ENCODE peak calls at places on chromosomes 7 and 10, in eight cellular contexts. One of them, this sample, is unnamed.
A peak's percentile ranks its signal among the peaks of the same experiment; 100 is the strongest.

GRCh38 chr7:120792091-120792860 is 65.7 kb downstream of the TSPAN12 start:
- DNase-seq in left ventricle myocardium inferior: peak; percentile 74
- DNase-seq in upper lobe of left lung: peak; percentile 79
- DNase-seq in SK-N-SH: peak; percentile 73
- DNase-seq in lower lobe of right lung: peak; percentile 81
- DNase-seq in HL-60: no peak
- DNase-seq in tibial nerve: peak; percentile 70
- DNase-seq in A549: peak; percentile 60
- DNase-seq in this sample: peak; percentile 57

GRCh38 chr10:118850418-118851061 is 95.8 kb upstream of the CACUL1 start:
- DNase-seq in left ventricle myocardium inferior: peak; percentile 60
- DNase-seq in upper lobe of left lung: peak; percentile 71
- DNase-seq in SK-N-SH: peak; percentile 69
- DNase-seq in lower lobe of right lung: peak; percentile 86
- DNase-seq in HL-60: peak; percentile 32
- DNase-seq in tibial nerve: peak; percentile 65
- DNase-seq in A549: no peak
- DNase-seq in this sample: peak; percentile 60

GRCh38 chr7:41822259-41822658 is 119.4 kb upstream of the INHBA start:
- DNase-seq in left ventricle myocardium inferior: no peak
- DNase-seq in upper lobe of left lung: no peak
- DNase-seq in SK-N-SH: no peak
- DNase-seq in lower lobe of right lung: no peak
- DNase-seq in HL-60: no peak
- DNase-seq in tibial nerve: no peak
- DNase-seq in A549: no peak
- DNase-seq in this sample: no peak

GRCh38 chr10:21368022-21368582 is 157.4 kb downstream of the SKIDA1 start:
- DNase-seq in left ventricle myocardium inferior: no peak
- DNase-seq in upper lobe of left lung: no peak
- DNase-seq in SK-N-SH: no peak
- DNase-seq in lower lobe of right lung: no peak
- DNase-seq in HL-60: peak; percentile 23
- DNase-seq in tibial nerve: no peak
- DNase-seq in A549: no peak
- DNase-seq in this sample: no peak

GRCh38 chr10:93951905-93952304 is 41.8 kb upstream of the PLCE1 start:
- DNase-seq in left ventricle myocardium inferior: no peak
- DNase-seq in upper lobe of left lung: no peak
- DNase-seq in SK-N-SH: no peak
- DNase-seq in lower lobe of right lung: no peak
- DNase-seq in HL-60: no peak
- DNase-seq in tibial nerve: no peak
- DNase-seq in A549: no peak
- DNase-seq in this sample: no peak

GRCh38 chr10:87659571-87660483 is at the start of gene PAPSS2:
- DNase-seq in left ventricle myocardium inferior: peak; percentile 72
- DNase-seq in upper lobe of left lung: peak; percentile 78
- DNase-seq in SK-N-SH: peak; percentile 83
- DNase-seq in lower lobe of right lung: peak; percentile 80
- DNase-seq in HL-60: no peak
- DNase-seq in tibial nerve: peak; percentile 38
- DNase-seq in A549: peak; percentile 42
- DNase-seq in this sample: peak; percentile 66

GRCh38 chr7:154591544-154591943 is 411.4 kb downstream of the PAXIP1 start:
- DNase-seq in left ventricle myocardium inferior: no peak
- DNase-seq in upper lobe of left lung: no peak
- DNase-seq in SK-N-SH: peak; percentile 77
- DNase-seq in lower lobe of right lung: no peak
- DNase-seq in HL-60: no peak
- DNase-seq in tibial nerve: no peak
- DNase-seq in A549: no peak
- DNase-seq in this sample: no peak

GRCh38 chr7:21383833-21384220 is 44.1 kb upstream of the SP4 start:
- DNase-seq in left ventricle myocardium inferior: no peak
- DNase-seq in upper lobe of left lung: no peak
- DNase-seq in SK-N-SH: no peak
- DNase-seq in lower lobe of right lung: no peak
- DNase-seq in HL-60: no peak
- DNase-seq in tibial nerve: no peak
- DNase-seq in A549: no peak
- DNase-seq in this sample: no peak

GRCh38 chr10:17113889-17114288 is 15.7 kb downstream of the CUBN start:
- DNase-seq in left ventricle myocardium inferior: peak; percentile 19
- DNase-seq in upper lobe of left lung: no peak
- DNase-seq in SK-N-SH: no peak
- DNase-seq in lower lobe of right lung: no peak
- DNase-seq in HL-60: no peak
- DNase-seq in tibial nerve: peak; percentile 27
- DNase-seq in A549: no peak
- DNase-seq in this sample: no peak

GRCh38 chr10:11603741-11604140 is 7.7 kb downstream of the USP6NL start:
- DNase-seq in left ventricle myocardium inferior: no peak
- DNase-seq in upper lobe of left lung: no peak
- DNase-seq in SK-N-SH: no peak
- DNase-seq in lower lobe of right lung: no peak
- DNase-seq in HL-60: no peak
- DNase-seq in tibial nerve: no peak
- DNase-seq in A549: no peak
- DNase-seq in this sample: no peak

GRCh38 chr10:49666054-49666453 is 13.4 kb upstream of the C10orf53 start:
- DNase-seq in left ventricle myocardium inferior: no peak
- DNase-seq in upper lobe of left lung: no peak
- DNase-seq in SK-N-SH: no peak
- DNase-seq in lower lobe of right lung: no peak
- DNase-seq in HL-60: no peak
- DNase-seq in tibial nerve: no peak
- DNase-seq in A549: no peak
- DNase-seq in this sample: no peak

GRCh38 chr10:42479057-42479456 is 159.3 kb downstream of the ZNF33B start:
- DNase-seq in left ventricle myocardium inferior: no peak
- DNase-seq in upper lobe of left lung: no peak
- DNase-seq in SK-N-SH: no peak
- DNase-seq in lower lobe of right lung: no peak
- DNase-seq in HL-60: no peak
- DNase-seq in tibial nerve: no peak
- DNase-seq in A549: no peak
- DNase-seq in this sample: no peak

GRCh38 chr10:59091239-59091638 is 85.2 kb upstream of the PHYHIPL start:
- DNase-seq in left ventricle myocardium inferior: no peak
- DNase-seq in upper lobe of left lung: no peak
- DNase-seq in SK-N-SH: no peak
- DNase-seq in lower lobe of right lung: no peak
- DNase-seq in HL-60: no peak
- DNase-seq in tibial nerve: no peak
- DNase-seq in A549: no peak
- DNase-seq in this sample: no peak

GRCh38 chr10:31604141-31604540 is 285.1 kb downstream of the ZEB1 start:
- DNase-seq in left ventricle myocardium inferior: no peak
- DNase-seq in upper lobe of left lung: no peak
- DNase-seq in SK-N-SH: no peak
- DNase-seq in lower lobe of right lung: no peak
- DNase-seq in HL-60: no peak
- DNase-seq in tibial nerve: no peak
- DNase-seq in A549: no peak
- DNase-seq in this sample: no peak

GRCh38 chr7:155594163-155594732 is 47.9 kb upstream of the CNPY1 start:
- DNase-seq in left ventricle myocardium inferior: no peak
- DNase-seq in upper lobe of left lung: peak; percentile 28
- DNase-seq in SK-N-SH: no peak
- DNase-seq in lower lobe of right lung: peak; percentile 43
- DNase-seq in HL-60: no peak
- DNase-seq in tibial nerve: no peak
- DNase-seq in A549: no peak
- DNase-seq in this sample: no peak

GRCh38 chr7:155594961-155595366 is 48.6 kb upstream of the CNPY1 start:
- DNase-seq in left ventricle myocardium inferior: no peak
- DNase-seq in upper lobe of left lung: peak; percentile 58
- DNase-seq in SK-N-SH: no peak
- DNase-seq in lower lobe of right lung: peak; percentile 46
- DNase-seq in HL-60: peak; percentile 96
- DNase-seq in tibial nerve: no peak
- DNase-seq in A549: no peak
- DNase-seq in this sample: no peak

GRCh38 chr7:155593455-155594162 is 47.2 kb upstream of the CNPY1 start:
- DNase-seq in left ventricle myocardium inferior: no peak
- DNase-seq in upper lobe of left lung: peak; percentile 42
- DNase-seq in SK-N-SH: no peak
- DNase-seq in lower lobe of right lung: peak; percentile 64
- DNase-seq in HL-60: peak; percentile 82
- DNase-seq in tibial nerve: no peak
- DNase-seq in A549: no peak
- DNase-seq in this sample: no peak

GRCh38 chr7:155598810-155599210 is 45.7 kb upstream of the RBM33 start:
- DNase-seq in left ventricle myocardium inferior: peak; percentile 76
- DNase-seq in upper lobe of left lung: peak; percentile 83
- DNase-seq in SK-N-SH: peak; percentile 88
- DNase-seq in lower lobe of right lung: peak; percentile 87
- DNase-seq in HL-60: no peak
- DNase-seq in tibial nerve: peak; percentile 97
- DNase-seq in A549: peak; percentile 75
- DNase-seq in this sample: peak; percentile 72

GRCh38 chr7:155597753-155598140 is 46.7 kb upstream of the RBM33 start:
- DNase-seq in left ventricle myocardium inferior: no peak
- DNase-seq in upper lobe of left lung: peak; percentile 50
- DNase-seq in SK-N-SH: no peak
- DNase-seq in lower lobe of right lung: no peak
- DNase-seq in HL-60: no peak
- DNase-seq in tibial nerve: no peak
- DNase-seq in A549: no peak
- DNase-seq in this sample: no peak
- H3K4me3 ChIP-seq in left ventricle myocardium inferior: no peak overlapping the region
- H3K4me3 ChIP-seq in upper lobe of left lung: no peak overlapping the region
- H3K4me3 ChIP-seq in SK-N-SH: no peak overlapping the region
- H3K4me3 ChIP-seq in lower lobe of right lung: no peak overlapping the region
- H3K4me3 ChIP-seq in HL-60: no peak overlapping the region
- H3K4me3 ChIP-seq in tibial nerve: no peak overlapping the region
- H3K4me3 ChIP-seq in A549: no peak overlapping the region
- H3K4me3 ChIP-seq in this sample: no peak overlapping the region

DNA sequence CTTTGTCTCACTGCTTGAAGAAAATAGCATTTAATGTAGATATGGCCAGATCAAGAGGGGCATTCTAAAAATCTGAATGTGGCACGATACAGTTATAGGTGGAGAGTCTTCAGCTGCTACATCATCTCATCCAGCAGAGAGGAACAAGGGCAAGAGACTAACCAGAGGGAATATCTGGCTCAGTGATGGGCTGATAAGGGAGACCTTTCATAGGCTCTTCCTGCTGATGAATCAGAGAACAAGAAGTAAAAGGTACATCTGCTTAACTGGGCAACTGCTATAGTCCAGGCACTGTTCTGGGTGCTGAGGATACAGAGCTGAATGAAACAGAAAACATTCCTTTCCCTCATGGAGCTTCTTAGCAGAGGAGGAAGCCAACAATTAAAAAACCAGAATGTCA is 37.9 kb downstream of the PIP4K2A start:
- DNase-seq in left ventricle myocardium inferior: no peak
- DNase-seq in upper lobe of left lung: no peak
- DNase-seq in SK-N-SH: no peak
- DNase-seq in lower lobe of right lung: no peak
- DNase-seq in HL-60: no peak
- DNase-seq in tibial nerve: no peak
- DNase-seq in A549: no peak
- DNase-seq in this sample: no peak
- TF ChIP-seq CTCF in left ventricle myocardium inferior: no peak
- TF ChIP-seq CTCF in upper lobe of left lung: no peak
- TF ChIP-seq CTCF in SK-N-SH: no peak
- TF ChIP-seq CTCF in lower lobe of right lung: no peak
- TF ChIP-seq CTCF in HL-60: no peak
- TF ChIP-seq CTCF in tibial nerve: no peak
- TF ChIP-seq CTCF in A549: no peak
- TF ChIP-seq CTCF in this sample: no peak

GRCh38 chr7:151958036-151959010 is 2.1 kb downstream of the GALNTL5 start:
- DNase-seq in left ventricle myocardium inferior: no peak
- DNase-seq in upper lobe of left lung: no peak
- DNase-seq in SK-N-SH: no peak
- DNase-seq in lower lobe of right lung: no peak
- DNase-seq in HL-60: no peak
- DNase-seq in tibial nerve: no peak
- DNase-seq in A549: no peak
- DNase-seq in this sample: no peak
- H3K27ac ChIP-seq in left ventricle myocardium inferior: no peak overlapping the region
- H3K27ac ChIP-seq in upper lobe of left lung: no peak overlapping the region
- H3K27ac ChIP-seq in SK-N-SH: no peak overlapping the region
- H3K27ac ChIP-seq in lower lobe of right lung: no peak overlapping the region
- H3K27ac ChIP-seq in HL-60: no peak overlapping the region
- H3K27ac ChIP-seq in tibial nerve: no peak overlapping the region
- H3K27ac ChIP-seq in A549: no peak overlapping the region
- H3K27ac ChIP-seq in this sample: no peak overlapping the region

GRCh38 chr10:133243593-133243992 is 5.9 kb downstream of the VENTX start:
- DNase-seq in left ventricle myocardium inferior: no peak
- DNase-seq in upper lobe of left lung: no peak
- DNase-seq in SK-N-SH: no peak
- DNase-seq in lower lobe of right lung: no peak
- DNase-seq in HL-60: no peak
- DNase-seq in tibial nerve: no peak
- DNase-seq in A549: no peak
- DNase-seq in this sample: no peak

GRCh38 chr10:133239990-133240389 is 2.3 kb downstream of the VENTX start:
- DNase-seq in left ventricle myocardium inferior: no peak
- DNase-seq in upper lobe of left lung: no peak
- DNase-seq in SK-N-SH: no peak
- DNase-seq in lower lobe of right lung: no peak
- DNase-seq in HL-60: no peak
- DNase-seq in tibial nerve: no peak
- DNase-seq in A549: no peak
- DNase-seq in this sample: no peak

GRCh38 chr10:133242611-133243356 is 5.1 kb downstream of the VENTX start:
- DNase-seq in left ventricle myocardium inferior: no peak
- DNase-seq in upper lobe of left lung: no peak
- DNase-seq in SK-N-SH: no peak
- DNase-seq in lower lobe of right lung: no peak
- DNase-seq in HL-60: no peak
- DNase-seq in tibial nerve: no peak
- DNase-seq in A549: no peak
- DNase-seq in this sample: no peak

GRCh38 chr10:133238066-133238804 is 580 bp downstream of the VENTX start:
- DNase-seq in left ventricle myocardium inferior: no peak
- DNase-seq in upper lobe of left lung: no peak
- DNase-seq in SK-N-SH: no peak
- DNase-seq in lower lobe of right lung: no peak
- DNase-seq in HL-60: no peak
- DNase-seq in tibial nerve: no peak
- DNase-seq in A549: no peak
- DNase-seq in this sample: no peak

DNA sequence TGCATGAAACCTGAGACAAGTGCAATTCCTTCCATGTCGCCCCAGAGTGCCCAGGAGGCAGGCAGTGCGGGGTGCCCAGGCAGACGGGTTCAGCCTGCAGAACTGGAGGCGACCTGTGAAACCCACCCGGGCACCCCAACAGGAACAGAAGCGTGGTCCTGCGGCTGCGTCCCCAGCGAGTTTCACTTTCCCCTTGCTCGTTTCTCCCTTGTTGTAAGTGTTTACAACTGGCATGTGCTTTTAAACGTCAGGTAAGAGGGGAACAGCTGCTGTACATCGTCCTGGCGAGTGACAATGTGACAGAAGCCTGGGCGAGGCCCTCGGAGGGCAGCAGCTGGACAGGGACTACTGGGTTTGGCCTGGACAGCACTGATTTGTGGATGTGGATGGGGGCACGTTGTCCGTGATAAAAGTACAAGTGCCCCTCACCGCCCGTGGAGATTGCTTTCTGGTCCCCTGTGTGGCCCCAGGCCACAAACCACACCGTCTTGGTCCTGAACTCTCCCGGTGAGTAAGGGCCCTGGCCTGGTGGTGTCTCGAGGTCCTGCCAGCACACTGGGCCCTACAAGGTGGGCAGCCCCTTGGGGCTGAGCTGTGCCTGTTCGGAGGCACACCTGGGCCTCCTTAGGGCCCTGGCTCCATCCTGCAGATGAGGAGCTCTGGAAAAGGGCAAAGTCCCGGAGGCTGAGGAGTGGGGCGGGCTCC is 4.0 kb downstream of the VENTX start:
- DNase-seq in left ventricle myocardium inferior: no peak
- DNase-seq in upper lobe of left lung: no peak
- DNase-seq in SK-N-SH: no peak
- DNase-seq in lower lobe of right lung: no peak
- DNase-seq in HL-60: no peak
- DNase-seq in tibial nerve: no peak
- DNase-seq in A549: no peak
- DNase-seq in this sample: no peak
- H3K4me3 ChIP-seq in left ventricle myocardium inferior: no peak overlapping the region
- H3K4me3 ChIP-seq in upper lobe of left lung: peak overlapping the region; percentile 46
- H3K4me3 ChIP-seq in SK-N-SH: no peak overlapping the region
- H3K4me3 ChIP-seq in lower lobe of right lung: peak overlapping the region; percentile 41
- H3K4me3 ChIP-seq in HL-60: no peak overlapping the region
- H3K4me3 ChIP-seq in tibial nerve: peak overlapping the region; percentile 26
- H3K4me3 ChIP-seq in A549: no peak overlapping the region
- H3K4me3 ChIP-seq in this sample: no peak overlapping the region